ENCODE peak calls at places on chromosomes 4 and X, in seven cellular contexts. A, G, J, P, B, L and R are unnamed samples. For H3K4me1, the result is how much of the 10 kb centered on the place peaks cover.

GRCh38 chr4:83252782-83253405 is 31.7 kb downstream of the COQ2 start:
- DNase-seq in A (peak), G (peak), J (peak), P (peak), B (no peak), L (peak), R (peak)

GRCh38 chr4:156137971-156138581 is 184.4 kb upstream of the CTSO start:
- DNase-seq in A (no peak), G (no peak), J (no peak), P (peak), B (no peak), L (no peak), R (no peak)

GRCh38 chr4:105686571-105686970 is 21.9 kb downstream of the INTS12 start:
- DNase-seq in A (no peak), G (no peak), J (no peak), P (no peak), B (no peak), L (no peak), R (no peak)

GRCh38 chrX:37302569-37302968 is 46.6 kb upstream of the PRRG1 start:
- DNase-seq in A (no peak), G (no peak), J (no peak), P (peak), B (no peak), L (no peak), R (peak)

GRCh38 chrX:149504226-149504914 is 736 bp downstream of the IDS start:
- DNase-seq in A (peak), G (no peak), J (peak), P (peak), B (no peak), L (no peak), R (peak)

GRCh38 chr4:47031011-47031678 is at the start of gene GABRB1:
- DNase-seq in A (no peak), G (peak), J (peak), P (peak), B (peak), L (peak), R (peak)

GRCh38 chr4:166994686-166995085 is 239.6 kb downstream of the SPOCK3 start:
- DNase-seq in A (no peak), G (no peak), J (no peak), P (no peak), B (no peak), L (no peak), R (no peak)

GRCh38 chr4:124183926-124184325 is 528.6 kb downstream of the ANKRD50 start:
- DNase-seq in A (no peak), G (no peak), J (no peak), P (no peak), B (no peak), L (no peak), R (no peak)

GRCh38 chrX:97389761-97390192 is 506.1 kb downstream of the RPA4 start:
- DNase-seq in A (no peak), G (no peak), J (no peak), P (peak), B (no peak), L (no peak), R (no peak)

GRCh38 chrX:19593684-19594083 is 78.4 kb upstream of the MAP3K15 start:
- DNase-seq in A (no peak), G (no peak), J (no peak), P (peak), B (no peak), L (no peak), R (peak)

GRCh38 chr4:6694177-6694901 is 661 bp downstream of the S100P start:
- DNase-seq in A (no peak), G (no peak), J (no peak), P (no peak), B (no peak), L (no peak), R (no peak)
- H3K4me3 ChIP-seq in A (peak), G (peak), J (no peak), P (no peak), B (no peak), L (no peak), R (no peak)

GRCh38 chr4:183172881-183173280 is 73.8 kb downstream of the WWC2 start:
- DNase-seq in A (no peak), G (no peak), J (no peak), P (no peak), B (no peak), L (no peak), R (no peak)

GRCh38 chr4:183170894-183171293 is 71.8 kb downstream of the WWC2 start:
- DNase-seq in A (no peak), G (no peak), J (no peak), P (no peak), B (no peak), L (no peak), R (no peak)

GRCh38 chr4:183173580-183174526 is 74.8 kb downstream of the WWC2 start:
- DNase-seq in A (no peak), G (no peak), J (no peak), P (peak), B (no peak), L (no peak), R (no peak)

GRCh38 chr4:183175631-183176232 is 76.7 kb downstream of the WWC2 start:
- DNase-seq in A (no peak), G (no peak), J (no peak), P (no peak), B (no peak), L (no peak), R (no peak)

DNA sequence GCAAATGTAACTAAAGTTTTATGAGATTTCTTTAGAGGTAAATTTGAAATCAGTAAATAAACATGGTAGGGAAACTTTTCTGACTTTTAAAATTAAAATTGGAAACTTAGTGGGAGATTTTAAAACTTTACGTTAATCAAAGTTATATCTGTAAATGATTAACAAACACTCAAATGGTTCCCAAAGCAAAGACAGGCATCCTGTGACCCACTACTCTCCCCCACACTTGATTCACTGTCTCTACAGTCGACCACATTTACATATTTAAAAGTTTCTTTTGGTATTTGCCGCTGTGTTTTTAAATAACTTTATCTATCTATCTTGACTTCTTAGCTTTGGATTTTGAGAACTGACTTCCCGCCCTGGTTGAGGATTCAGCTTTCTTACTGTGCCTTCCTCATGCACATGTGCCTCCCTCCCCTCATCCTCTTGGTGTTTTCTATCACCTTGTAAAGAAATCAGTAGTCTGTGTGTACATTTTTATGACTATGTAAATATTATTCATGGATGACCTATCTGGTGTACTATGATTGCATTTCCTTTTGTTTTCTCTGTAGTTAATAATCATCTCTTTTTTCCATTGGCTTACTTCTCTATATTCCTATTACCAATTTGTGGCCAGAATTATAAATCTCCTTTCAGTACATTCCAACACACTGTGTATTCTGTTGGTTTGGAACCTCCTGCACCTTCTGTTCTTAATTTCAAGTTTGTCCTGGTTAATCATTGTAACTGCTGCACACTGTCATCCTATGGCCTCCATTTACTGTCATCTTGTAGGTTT is 72.6 kb downstream of the WWC2 start:
- DNase-seq in A (no peak), G (no peak), J (no peak), P (no peak), B (no peak), L (no peak), R (no peak)
- H3K4me1 ChIP-seq in A (under half), G (under half), J (under half), P (under half), B (under half), L (under half), R (under half)

DNA sequence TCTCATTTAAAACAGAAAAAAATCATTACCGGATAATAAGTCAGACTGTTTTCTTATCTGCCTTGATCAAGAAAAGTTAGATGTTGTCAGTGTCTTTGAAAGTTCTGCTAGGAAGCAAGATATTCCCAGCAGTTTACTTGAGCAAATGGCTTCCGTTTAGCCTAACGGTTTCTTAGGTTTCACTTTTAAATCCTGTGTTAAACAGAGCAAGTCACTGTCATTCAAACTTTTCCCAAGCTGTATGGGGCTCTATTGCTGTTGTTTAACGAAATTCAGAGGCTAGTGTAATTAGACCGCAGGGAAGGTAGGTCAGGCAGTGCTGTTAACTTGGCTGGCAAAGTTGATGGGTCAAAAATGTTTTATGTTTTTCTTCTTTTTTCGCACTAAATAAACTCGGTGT is 80.3 kb upstream of the NEIL3 start:
- DNase-seq in A (no peak), G (no peak), J (no peak), P (no peak), B (no peak), L (no peak), R (peak)
- H3K27ac ChIP-seq in A (no peak), G (no peak), J (no peak), P (no peak), B (no peak), L (no peak), R (no peak)

GRCh38 chr4:86939123-86939522 is 4.3 kb downstream of the AFF1 start:
- DNase-seq in A (no peak), G (no peak), J (no peak), P (no peak), B (no peak), L (no peak), R (peak)
- H3K4me3 ChIP-seq in A (peak), G (no peak), J (no peak), P (no peak), B (no peak), L (peak), R (no peak)

GRCh38 chr4:7903686-7904085 is 36.0 kb downstream of the AFAP1 start:
- DNase-seq in A (no peak), G (no peak), J (no peak), P (no peak), B (no peak), L (no peak), R (no peak)

GRCh38 chr4:7902826-7903225 is 36.8 kb downstream of the AFAP1 start:
- DNase-seq in A (no peak), G (no peak), J (no peak), P (no peak), B (no peak), L (no peak), R (no peak)

GRCh38 chr4:7900351-7900750 is 39.3 kb downstream of the AFAP1 start:
- DNase-seq in A (no peak), G (no peak), J (no peak), P (no peak), B (no peak), L (no peak), R (no peak)

GRCh38 chr4:7901274-7901845 is 38.3 kb downstream of the AFAP1 start:
- DNase-seq in A (no peak), G (no peak), J (no peak), P (no peak), B (no peak), L (no peak), R (no peak)

DNA sequence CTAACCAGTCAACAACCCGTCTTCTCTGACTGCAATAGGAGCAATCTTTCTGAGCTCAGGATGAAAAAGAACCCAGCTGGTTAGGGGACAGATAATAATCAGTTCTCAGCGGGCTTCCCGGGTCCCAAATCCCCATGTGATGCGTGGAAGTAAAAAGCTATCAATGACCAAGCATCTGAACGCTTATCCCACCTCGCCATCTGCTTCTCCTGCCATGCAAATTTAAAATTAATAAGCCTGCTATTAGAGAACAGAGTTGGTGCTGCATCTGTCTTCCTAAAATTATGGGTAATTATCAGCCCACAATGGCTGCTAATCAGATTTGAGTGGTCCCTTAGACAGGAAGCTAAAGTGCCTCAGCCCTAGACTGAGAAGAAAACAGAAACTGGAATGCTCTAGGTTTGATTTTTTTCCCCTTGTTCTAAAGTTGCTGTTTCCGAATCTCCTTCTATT is 37.5 kb downstream of the AFAP1 start:
- DNase-seq in A (no peak), G (no peak), J (no peak), P (peak), B (no peak), L (no peak), R (no peak)
- H3K4me1 ChIP-seq in A (under half), G (under half), J (under half), P (under half), B (under half), L (under half), R (under half)

DNA sequence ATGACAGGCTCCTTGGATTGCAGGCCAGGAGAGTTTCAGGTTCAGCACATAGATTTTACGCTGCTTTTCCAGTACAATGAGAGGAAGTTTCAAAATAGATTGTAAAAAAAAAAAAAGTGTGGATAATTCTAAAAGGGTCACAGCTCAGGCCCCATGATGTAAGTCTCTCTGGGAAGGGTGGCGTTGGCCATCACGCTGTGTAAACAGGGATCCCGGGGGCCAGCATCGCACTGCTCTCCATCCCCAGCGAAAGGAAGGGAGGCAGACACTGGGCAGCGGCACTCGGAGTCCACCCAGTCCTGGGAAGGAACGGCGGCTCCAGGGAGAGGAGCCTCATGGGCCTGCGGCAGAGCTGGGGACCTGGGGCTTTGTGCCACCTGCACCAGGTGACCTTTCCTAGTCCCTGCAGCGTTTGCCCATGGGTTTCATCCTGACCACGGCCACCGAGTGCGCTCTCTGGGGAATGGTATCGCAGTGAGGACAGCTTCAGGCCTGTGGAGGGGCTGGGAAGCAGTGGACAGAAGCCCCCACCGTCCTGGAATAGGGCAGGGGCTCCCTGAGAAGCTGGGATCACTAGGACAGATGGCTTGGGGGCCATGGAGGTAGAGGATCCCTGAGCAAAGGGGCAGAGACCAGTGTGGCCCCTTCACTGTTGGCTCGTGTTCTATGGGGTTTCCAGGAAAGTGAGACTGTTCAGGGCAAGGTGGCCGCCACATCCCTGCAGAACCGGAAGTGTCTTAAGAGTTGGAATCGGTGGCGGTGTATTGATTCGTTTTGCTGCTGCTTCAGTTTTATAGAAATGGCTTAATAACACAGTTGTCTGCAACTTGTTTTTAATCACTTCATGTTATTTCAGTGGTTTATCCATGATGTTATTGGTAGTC is 38.9 kb downstream of the RGS12 start:
- DNase-seq in A (no peak), G (no peak), J (no peak), P (no peak), B (no peak), L (no peak), R (no peak)
- H3K27ac ChIP-seq in A (no peak), G (peak), J (no peak), P (no peak), B (no peak), L (peak), R (peak)

GRCh38 chr4:54099959-54100606 is at the start of gene GSX2:
- DNase-seq in A (no peak), G (no peak), J (no peak), P (peak), B (no peak), L (peak), R (no peak)

GRCh38 chr4:54099287-54099958 is 540 bp upstream of the GSX2 start:
- DNase-seq in A (no peak), G (no peak), J (no peak), P (peak), B (no peak), L (no peak), R (no peak)

GRCh38 chr4:54102747-54103146 is 2.8 kb downstream of the GSX2 start:
- DNase-seq in A (no peak), G (no peak), J (no peak), P (peak), B (no peak), L (no peak), R (no peak)

GRCh38 chr4:54101190-54102041 is 1.5 kb downstream of the GSX2 start:
- DNase-seq in A (no peak), G (no peak), J (no peak), P (peak), B (no peak), L (no peak), R (no peak)

GRCh38 chr4:54100607-54101189 is 735 bp downstream of the GSX2 start:
- DNase-seq in A (no peak), G (no peak), J (no peak), P (no peak), B (no peak), L (no peak), R (no peak)
- H3K4me3 ChIP-seq in A (peak), G (peak), J (no peak), P (no peak), B (peak), L (peak), R (no peak)

DNA sequence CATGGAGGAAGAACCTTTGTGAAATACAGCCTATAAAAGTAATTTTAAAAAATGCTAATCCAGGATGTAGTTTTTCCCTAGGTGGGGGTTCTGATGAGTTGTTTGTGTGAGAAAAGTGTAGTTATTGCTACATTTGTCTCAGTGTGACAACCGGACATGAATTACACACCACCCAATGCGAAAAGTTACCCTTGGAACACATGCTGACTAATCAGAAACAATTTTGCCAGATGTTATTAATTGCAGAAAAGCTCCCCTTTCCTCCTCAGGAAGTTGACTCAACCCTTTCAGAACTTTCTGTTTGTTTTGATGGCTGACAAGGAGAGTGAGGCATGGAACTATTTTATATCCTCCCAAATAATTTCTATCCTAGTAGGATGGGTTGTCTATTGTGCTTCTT is 38.1 kb upstream of the EDA2R start:
- DNase-seq in A (no peak), G (no peak), J (no peak), P (no peak), B (no peak), L (no peak), R (no peak)
- H3K4me1 ChIP-seq in A (under half), G (under half), J (under half), P (under half), B (under half), L (under half), R (under half)

GRCh38 chr4:147830102-147830463 is 98.2 kb downstream of the ARHGAP10 start:
- DNase-seq in A (no peak), G (no peak), J (no peak), P (no peak), B (no peak), L (no peak), R (no peak)
- H3K27ac ChIP-seq in A (no peak), G (peak), J (no peak), P (no peak), B (peak), L (peak), R (peak)

GRCh38 chr4:6781113-6781512 is 1.4 kb upstream of the KIAA0232 start:
- DNase-seq in A (no peak), G (no peak), J (no peak), P (no peak), B (peak), L (no peak), R (no peak)

GRCh38 chr4:6782147-6782845 is at the start of gene KIAA0232:
- DNase-seq in A (peak), G (peak), J (peak), P (peak), B (peak), L (peak), R (peak)

GRCh38 chr4:6779667-6780565 is 2.6 kb upstream of the KIAA0232 start:
- DNase-seq in A (no peak), G (no peak), J (no peak), P (peak), B (no peak), L (no peak), R (no peak)

GRCh38 chr4:6782846-6783110 is 251 bp downstream of the KIAA0232 start:
- DNase-seq in A (no peak), G (no peak), J (no peak), P (no peak), B (no peak), L (no peak), R (no peak)

GRCh38 chr4:6781561-6781960 is 966 bp upstream of the KIAA0232 start:
- DNase-seq in A (no peak), G (no peak), J (no peak), P (no peak), B (no peak), L (no peak), R (no peak)
- H3K4me3 ChIP-seq in A (peak), G (peak), J (no peak), P (no peak), B (peak), L (peak), R (no peak)